ENCODE peak calls at places on chromosomes 7 and 10, in nine cellular contexts. One of them, this sample, is unnamed.

GRCh38 chr7:34308595-34308994 is 349.4 kb upstream of the NPSR1 start:
- DNase-seq in brain microvascular endothelial cell: no peak
- DNase-seq in heart left ventricle: no peak
- DNase-seq in endodermal cell: no peak
- DNase-seq in astrocyte: no peak
- DNase-seq in AG04450: no peak
- DNase-seq in choroid plexus epithelial cell: no peak
- DNase-seq in esophagus squamous epithelium: no peak
- DNase-seq in A549: no peak
- DNase-seq in this sample: no peak

GRCh38 chr7:93006480-93007095 is 111.2 kb downstream of the SAMD9 start:
- DNase-seq in brain microvascular endothelial cell: no peak
- DNase-seq in heart left ventricle: no peak
- DNase-seq in endodermal cell: no peak
- DNase-seq in astrocyte: no peak
- DNase-seq in AG04450: no peak
- DNase-seq in choroid plexus epithelial cell: peak; percentile 38
- DNase-seq in esophagus squamous epithelium: no peak
- DNase-seq in A549: no peak
- DNase-seq in this sample: no peak

GRCh38 chr7:109751241-109751640 is 1181.6 kb downstream of the DNAJB9 start:
- DNase-seq in brain microvascular endothelial cell: peak; percentile 61
- DNase-seq in heart left ventricle: no peak
- DNase-seq in endodermal cell: no peak
- DNase-seq in astrocyte: no peak
- DNase-seq in AG04450: no peak
- DNase-seq in choroid plexus epithelial cell: peak; percentile 5
- DNase-seq in esophagus squamous epithelium: no peak
- DNase-seq in A549: peak; percentile 23
- DNase-seq in this sample: no peak

GRCh38 chr7:139867847-139868246 is 38.8 kb downstream of the TBXAS1 start:
- DNase-seq in brain microvascular endothelial cell: no peak
- DNase-seq in heart left ventricle: no peak
- DNase-seq in endodermal cell: no peak
- DNase-seq in astrocyte: no peak
- DNase-seq in AG04450: no peak
- DNase-seq in choroid plexus epithelial cell: no peak
- DNase-seq in esophagus squamous epithelium: no peak
- DNase-seq in A549: no peak
- DNase-seq in this sample: no peak

GRCh38 chr7:96303686-96304443 is 18.0 kb downstream of the SLC25A13 start:
- DNase-seq in brain microvascular endothelial cell: peak; percentile 39
- DNase-seq in heart left ventricle: no peak
- DNase-seq in endodermal cell: no peak
- DNase-seq in astrocyte: peak; percentile 92
- DNase-seq in AG04450: no peak
- DNase-seq in choroid plexus epithelial cell: peak; percentile 67
- DNase-seq in esophagus squamous epithelium: no peak
- DNase-seq in A549: no peak
- DNase-seq in this sample: no peak

GRCh38 chr10:71094712-71095390 is 117.5 kb upstream of the UNC5B start:
- DNase-seq in brain microvascular endothelial cell: no peak
- DNase-seq in heart left ventricle: no peak
- DNase-seq in endodermal cell: no peak
- DNase-seq in astrocyte: peak; percentile 5
- DNase-seq in AG04450: no peak
- DNase-seq in choroid plexus epithelial cell: no peak
- DNase-seq in esophagus squamous epithelium: no peak
- DNase-seq in A549: no peak
- DNase-seq in this sample: no peak

GRCh38 chr10:110392860-110393732 is 88.4 kb upstream of the SMNDC1 start:
- DNase-seq in brain microvascular endothelial cell: no peak
- DNase-seq in heart left ventricle: no peak
- DNase-seq in endodermal cell: no peak
- DNase-seq in astrocyte: no peak
- DNase-seq in AG04450: peak; percentile 43
- DNase-seq in choroid plexus epithelial cell: peak; percentile 52
- DNase-seq in esophagus squamous epithelium: no peak
- DNase-seq in A549: no peak
- DNase-seq in this sample: no peak

GRCh38 chr7:129213828-129214227 is 11.0 kb upstream of the AHCYL2 start:
- DNase-seq in brain microvascular endothelial cell: no peak
- DNase-seq in heart left ventricle: no peak
- DNase-seq in endodermal cell: peak; percentile 81
- DNase-seq in astrocyte: no peak
- DNase-seq in AG04450: no peak
- DNase-seq in choroid plexus epithelial cell: peak; percentile 23
- DNase-seq in esophagus squamous epithelium: no peak
- DNase-seq in A549: peak; percentile 54
- DNase-seq in this sample: no peak

GRCh38 chr7:37349979-37350590 is 98.6 kb downstream of the ELMO1 start:
- DNase-seq in brain microvascular endothelial cell: no peak
- DNase-seq in heart left ventricle: no peak
- DNase-seq in endodermal cell: no peak
- DNase-seq in astrocyte: no peak
- DNase-seq in AG04450: no peak
- DNase-seq in choroid plexus epithelial cell: no peak
- DNase-seq in esophagus squamous epithelium: no peak
- DNase-seq in A549: no peak
- DNase-seq in this sample: no peak

GRCh38 chr7:37354661-37355131 is 94.0 kb downstream of the ELMO1 start:
- DNase-seq in brain microvascular endothelial cell: peak; percentile 2
- DNase-seq in heart left ventricle: peak; percentile 83
- DNase-seq in endodermal cell: no peak
- DNase-seq in astrocyte: peak; percentile 8
- DNase-seq in AG04450: no peak
- DNase-seq in choroid plexus epithelial cell: peak; percentile 30
- DNase-seq in esophagus squamous epithelium: no peak
- DNase-seq in A549: no peak
- DNase-seq in this sample: no peak

GRCh38 chr7:37353949-37354660 is 94.6 kb downstream of the ELMO1 start:
- DNase-seq in brain microvascular endothelial cell: no peak
- DNase-seq in heart left ventricle: no peak
- DNase-seq in endodermal cell: no peak
- DNase-seq in astrocyte: no peak
- DNase-seq in AG04450: no peak
- DNase-seq in choroid plexus epithelial cell: no peak
- DNase-seq in esophagus squamous epithelium: no peak
- DNase-seq in A549: no peak
- DNase-seq in this sample: no peak

GRCh38 chr7:37352251-37352650 is 96.4 kb downstream of the ELMO1 start:
- DNase-seq in brain microvascular endothelial cell: no peak
- DNase-seq in heart left ventricle: no peak
- DNase-seq in endodermal cell: no peak
- DNase-seq in astrocyte: no peak
- DNase-seq in AG04450: no peak
- DNase-seq in choroid plexus epithelial cell: no peak
- DNase-seq in esophagus squamous epithelium: no peak
- DNase-seq in A549: no peak
- DNase-seq in this sample: no peak

DNA sequence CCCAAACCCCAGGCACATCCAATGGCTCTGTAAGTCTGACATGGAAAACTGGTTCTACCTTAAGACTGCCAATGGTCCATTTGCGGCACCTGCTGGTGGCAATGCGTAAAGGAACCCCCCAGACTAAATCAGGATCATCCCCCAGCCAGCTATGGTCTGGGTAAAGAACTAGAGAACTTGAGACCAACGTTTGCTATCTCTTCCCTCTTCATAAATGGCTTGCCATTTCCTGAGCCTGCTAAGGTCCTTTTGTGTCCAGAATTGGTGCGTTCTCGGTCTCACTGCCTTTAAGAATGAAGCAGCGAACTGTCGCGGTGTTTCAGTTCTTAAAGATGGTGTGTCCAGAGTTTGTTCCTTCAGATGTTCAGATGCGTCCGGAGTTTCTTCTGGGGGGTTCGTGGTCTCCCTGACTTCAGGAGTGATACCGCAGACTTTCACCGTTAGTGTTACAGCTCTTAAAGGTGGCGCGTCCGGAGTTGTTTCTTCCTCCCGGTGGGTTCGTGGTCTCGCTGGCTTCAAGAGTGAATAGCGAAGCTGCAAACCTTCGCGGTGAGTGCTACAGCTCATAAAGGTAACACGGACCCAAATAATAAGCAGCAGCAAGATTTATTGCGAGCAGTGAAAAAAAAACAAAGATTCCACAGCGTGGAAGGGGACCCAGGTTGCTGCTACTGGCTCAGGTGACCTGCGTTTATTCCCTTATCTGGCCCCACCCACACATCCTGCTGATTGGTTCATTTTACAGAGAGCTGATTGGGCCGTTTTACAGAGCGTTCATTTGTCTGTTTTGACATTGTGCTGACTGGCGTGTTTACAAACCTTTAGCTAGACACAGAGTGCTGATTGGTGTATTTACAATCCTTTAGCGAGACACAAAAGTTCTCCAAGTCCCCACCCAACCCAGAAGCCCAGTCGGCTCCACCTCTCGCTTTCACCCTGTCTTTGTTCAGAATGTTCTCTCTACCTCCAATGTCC is 95.4 kb downstream of the ELMO1 start:
- DNase-seq in brain microvascular endothelial cell: no peak
- DNase-seq in heart left ventricle: peak; percentile 42
- DNase-seq in endodermal cell: peak; percentile 79
- DNase-seq in astrocyte: no peak
- DNase-seq in AG04450: no peak
- DNase-seq in choroid plexus epithelial cell: no peak
- DNase-seq in esophagus squamous epithelium: no peak
- DNase-seq in A549: peak; percentile 9
- DNase-seq in this sample: no peak
- TF ChIP-seq CTCF in brain microvascular endothelial cell: no peak
- TF ChIP-seq CTCF in heart left ventricle: no peak
- TF ChIP-seq CTCF in endodermal cell: peak; percentile 71
- TF ChIP-seq CTCF in astrocyte: no peak
- TF ChIP-seq CTCF in AG04450: no peak
- TF ChIP-seq CTCF in choroid plexus epithelial cell: no peak
- TF ChIP-seq CTCF in esophagus squamous epithelium: no peak
- TF ChIP-seq CTCF in A549: peak; percentile 27
- TF ChIP-seq CTCF in this sample: peak; percentile 54

DNA sequence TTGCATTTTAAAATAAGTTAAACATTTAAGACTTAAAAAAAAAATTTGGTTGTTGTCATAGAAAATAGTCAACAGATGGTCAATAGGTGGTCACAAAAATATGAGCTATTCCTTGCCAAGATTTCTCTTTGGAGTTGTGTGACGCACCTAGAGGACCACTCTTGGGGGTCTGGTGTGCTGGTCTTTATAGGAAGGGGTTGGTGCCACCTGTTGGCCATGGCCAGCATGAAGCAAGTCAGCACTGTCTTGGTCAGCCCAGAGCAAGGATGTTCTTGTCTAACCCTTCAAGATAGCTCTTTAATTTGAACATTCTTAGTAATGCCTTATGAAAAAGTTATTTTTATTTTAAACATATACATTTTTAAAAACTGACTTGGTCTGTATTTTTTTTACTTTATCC is 267.9 kb upstream of the CNTNAP2 start:
- DNase-seq in brain microvascular endothelial cell: no peak
- DNase-seq in heart left ventricle: no peak
- DNase-seq in endodermal cell: peak; percentile 88
- DNase-seq in astrocyte: no peak
- DNase-seq in AG04450: no peak
- DNase-seq in choroid plexus epithelial cell: peak; percentile 52
- DNase-seq in esophagus squamous epithelium: no peak
- DNase-seq in A549: peak; percentile 9
- DNase-seq in this sample: no peak
- TF ChIP-seq CTCF in brain microvascular endothelial cell: peak; percentile 54
- TF ChIP-seq CTCF in heart left ventricle: peak; percentile 9
- TF ChIP-seq CTCF in endodermal cell: peak; percentile 90
- TF ChIP-seq CTCF in astrocyte: no peak
- TF ChIP-seq CTCF in AG04450: no peak
- TF ChIP-seq CTCF in choroid plexus epithelial cell: peak; percentile 78
- TF ChIP-seq CTCF in esophagus squamous epithelium: no peak
- TF ChIP-seq CTCF in A549: no peak
- TF ChIP-seq CTCF in this sample: peak; percentile 23

GRCh38 chr7:127629268-127629854 is 11.4 kb upstream of the PAX4 start:
- DNase-seq in brain microvascular endothelial cell: no peak
- DNase-seq in heart left ventricle: no peak
- DNase-seq in endodermal cell: peak; percentile 98
- DNase-seq in astrocyte: no peak
- DNase-seq in AG04450: no peak
- DNase-seq in choroid plexus epithelial cell: no peak
- DNase-seq in esophagus squamous epithelium: no peak
- DNase-seq in A549: peak; percentile 32
- DNase-seq in this sample: no peak

GRCh38 chr7:127632276-127632910 is 14.5 kb upstream of the PAX4 start:
- DNase-seq in brain microvascular endothelial cell: peak; percentile 29
- DNase-seq in heart left ventricle: no peak
- DNase-seq in endodermal cell: no peak
- DNase-seq in astrocyte: peak; percentile 85
- DNase-seq in AG04450: peak; percentile 73
- DNase-seq in choroid plexus epithelial cell: no peak
- DNase-seq in esophagus squamous epithelium: no peak
- DNase-seq in A549: no peak
- DNase-seq in this sample: no peak

GRCh38 chr7:127628445-127628844 is 10.5 kb upstream of the PAX4 start:
- DNase-seq in brain microvascular endothelial cell: no peak
- DNase-seq in heart left ventricle: no peak
- DNase-seq in endodermal cell: peak; percentile 86
- DNase-seq in astrocyte: no peak
- DNase-seq in AG04450: no peak
- DNase-seq in choroid plexus epithelial cell: no peak
- DNase-seq in esophagus squamous epithelium: no peak
- DNase-seq in A549: no peak
- DNase-seq in this sample: no peak
- TF ChIP-seq CTCF in brain microvascular endothelial cell: peak; percentile 21
- TF ChIP-seq CTCF in heart left ventricle: no peak
- TF ChIP-seq CTCF in endodermal cell: peak; percentile 69
- TF ChIP-seq CTCF in astrocyte: no peak
- TF ChIP-seq CTCF in AG04450: peak; percentile 12
- TF ChIP-seq CTCF in choroid plexus epithelial cell: peak; percentile 21
- TF ChIP-seq CTCF in esophagus squamous epithelium: no peak
- TF ChIP-seq CTCF in A549: no peak
- TF ChIP-seq CTCF in this sample: no peak

GRCh38 chr7:135664046-135664589 is 1.8 kb downstream of the STMP1 start:
- DNase-seq in brain microvascular endothelial cell: no peak
- DNase-seq in heart left ventricle: no peak
- DNase-seq in endodermal cell: no peak
- DNase-seq in astrocyte: peak; percentile 48
- DNase-seq in AG04450: no peak
- DNase-seq in choroid plexus epithelial cell: no peak
- DNase-seq in esophagus squamous epithelium: no peak
- DNase-seq in A549: no peak
- DNase-seq in this sample: no peak

GRCh38 chr7:135662373-135663114 is at the start of gene STMP1:
- DNase-seq in brain microvascular endothelial cell: peak; percentile 92
- DNase-seq in heart left ventricle: peak; percentile 97
- DNase-seq in endodermal cell: peak; percentile 99
- DNase-seq in astrocyte: peak; percentile 93
- DNase-seq in AG04450: peak; percentile 86
- DNase-seq in choroid plexus epithelial cell: peak; percentile 97
- DNase-seq in esophagus squamous epithelium: peak; percentile 72
- DNase-seq in A549: peak; percentile 97
- DNase-seq in this sample: peak; percentile 83

GRCh38 chr7:135659159-135659837 is 3.0 kb upstream of the STMP1 start:
- DNase-seq in brain microvascular endothelial cell: no peak
- DNase-seq in heart left ventricle: no peak
- DNase-seq in endodermal cell: no peak
- DNase-seq in astrocyte: no peak
- DNase-seq in AG04450: no peak
- DNase-seq in choroid plexus epithelial cell: no peak
- DNase-seq in esophagus squamous epithelium: no peak
- DNase-seq in A549: no peak
- DNase-seq in this sample: no peak

GRCh38 chr7:135661311-135662122 is 797 bp upstream of the STMP1 start:
- DNase-seq in brain microvascular endothelial cell: no peak
- DNase-seq in heart left ventricle: no peak
- DNase-seq in endodermal cell: no peak
- DNase-seq in astrocyte: no peak
- DNase-seq in AG04450: no peak
- DNase-seq in choroid plexus epithelial cell: no peak
- DNase-seq in esophagus squamous epithelium: no peak
- DNase-seq in A549: no peak
- DNase-seq in this sample: no peak

GRCh38 chr7:135662123-135662372 is 266 bp upstream of the STMP1 start:
- DNase-seq in brain microvascular endothelial cell: no peak
- DNase-seq in heart left ventricle: no peak
- DNase-seq in endodermal cell: no peak
- DNase-seq in astrocyte: no peak
- DNase-seq in AG04450: no peak
- DNase-seq in choroid plexus epithelial cell: no peak
- DNase-seq in esophagus squamous epithelium: no peak
- DNase-seq in A549: no peak
- DNase-seq in this sample: no peak
- TF ChIP-seq CTCF in brain microvascular endothelial cell: no peak
- TF ChIP-seq CTCF in heart left ventricle: no peak
- TF ChIP-seq CTCF in endodermal cell: no peak
- TF ChIP-seq CTCF in astrocyte: peak; percentile 28
- TF ChIP-seq CTCF in AG04450: no peak
- TF ChIP-seq CTCF in choroid plexus epithelial cell: no peak
- TF ChIP-seq CTCF in esophagus squamous epithelium: no peak
- TF ChIP-seq CTCF in A549: peak; percentile 52
- TF ChIP-seq CTCF in this sample: no peak